ENCODE peak calls at places on chromosomes 1 and 21, in seven cellular contexts. One of them, this sample, is unnamed.

GRCh38 chr1:185644531-185644930 is 89.7 kb upstream of the HMCN1 start:
- DNase-seq in HCT116: no peak
- DNase-seq in SK-N-SH: no peak
- DNase-seq in H1: no peak
- DNase-seq in K562: no peak
- DNase-seq in GM12878: no peak
- DNase-seq in HepG2: no peak
- DNase-seq in this sample: no peak

GRCh38 chr1:156103521-156103947 is 11.0 kb upstream of the LMNA start:
- DNase-seq in HCT116: no peak
- DNase-seq in SK-N-SH: peak
- DNase-seq in H1: no peak
- DNase-seq in K562: no peak
- DNase-seq in GM12878: no peak
- DNase-seq in HepG2: no peak
- DNase-seq in this sample: no peak

GRCh38 chr1:210653771-210654170 is 325.1 kb downstream of the HHAT start:
- DNase-seq in HCT116: peak
- DNase-seq in SK-N-SH: no peak
- DNase-seq in H1: no peak
- DNase-seq in K562: no peak
- DNase-seq in GM12878: peak
- DNase-seq in HepG2: no peak
- DNase-seq in this sample: peak

GRCh38 chr1:183461350-183461749 is 10.9 kb upstream of the SMG7 start:
- DNase-seq in HCT116: no peak
- DNase-seq in SK-N-SH: no peak
- DNase-seq in H1: no peak
- DNase-seq in K562: no peak
- DNase-seq in GM12878: no peak
- DNase-seq in HepG2: no peak
- DNase-seq in this sample: peak

GRCh38 chr1:209674957-209675566 is at the start of gene G0S2:
- DNase-seq in HCT116: no peak
- DNase-seq in SK-N-SH: peak
- DNase-seq in H1: no peak
- DNase-seq in K562: peak
- DNase-seq in GM12878: no peak
- DNase-seq in HepG2: no peak
- DNase-seq in this sample: peak

GRCh38 chr1:50605186-50605875 is 182.1 kb upstream of the DMRTA2 start:
- DNase-seq in HCT116: peak
- DNase-seq in SK-N-SH: peak
- DNase-seq in H1: no peak
- DNase-seq in K562: peak
- DNase-seq in GM12878: no peak
- DNase-seq in HepG2: peak
- DNase-seq in this sample: peak

GRCh38 chr1:240234477-240235225 is 143.0 kb downstream of the FMN2 start:
- DNase-seq in HCT116: no peak
- DNase-seq in SK-N-SH: no peak
- DNase-seq in H1: no peak
- DNase-seq in K562: no peak
- DNase-seq in GM12878: no peak
- DNase-seq in HepG2: no peak
- DNase-seq in this sample: no peak

GRCh38 chr21:14403681-14404318 is 20.9 kb upstream of the HSPA13 start:
- DNase-seq in HCT116: peak
- DNase-seq in SK-N-SH: peak
- DNase-seq in H1: no peak
- DNase-seq in K562: peak
- DNase-seq in GM12878: peak
- DNase-seq in HepG2: peak
- DNase-seq in this sample: peak

GRCh38 chr1:206703647-206704046 is 18.9 kb downstream of the MAPKAPK2 start:
- DNase-seq in HCT116: no peak
- DNase-seq in SK-N-SH: no peak
- DNase-seq in H1: no peak
- DNase-seq in K562: no peak
- DNase-seq in GM12878: peak
- DNase-seq in HepG2: no peak
- DNase-seq in this sample: no peak

GRCh38 chr1:22786719-22787489 is 76.3 kb downstream of the EPHB2 start:
- DNase-seq in HCT116: no peak
- DNase-seq in SK-N-SH: no peak
- DNase-seq in H1: no peak
- DNase-seq in K562: no peak
- DNase-seq in GM12878: no peak
- DNase-seq in HepG2: no peak
- DNase-seq in this sample: no peak

GRCh38 chr1:43545686-43546387 is 15.2 kb downstream of the PTPRF start:
- DNase-seq in HCT116: no peak
- DNase-seq in SK-N-SH: peak
- DNase-seq in H1: no peak
- DNase-seq in K562: peak
- DNase-seq in GM12878: no peak
- DNase-seq in HepG2: peak
- DNase-seq in this sample: peak

GRCh38 chr1:11062965-11063401 is 3.2 kb upstream of the SRM start:
- DNase-seq in HCT116: no peak
- DNase-seq in SK-N-SH: no peak
- DNase-seq in H1: no peak
- DNase-seq in K562: no peak
- DNase-seq in GM12878: peak
- DNase-seq in HepG2: no peak
- DNase-seq in this sample: no peak
- TF ChIP-seq JUND in HCT116: no peak
- TF ChIP-seq JUND in SK-N-SH: no peak
- TF ChIP-seq JUND in H1: no peak
- TF ChIP-seq JUND in K562: no peak
- TF ChIP-seq JUND in GM12878: peak
- TF ChIP-seq JUND in HepG2: no peak
- TF ChIP-seq JUND in this sample: no peak

GRCh38 chr1:59427155-59427554 is 130.3 kb downstream of the FGGY start:
- DNase-seq in HCT116: peak
- DNase-seq in SK-N-SH: no peak
- DNase-seq in H1: no peak
- DNase-seq in K562: peak
- DNase-seq in GM12878: no peak
- DNase-seq in HepG2: no peak
- DNase-seq in this sample: no peak
- TF ChIP-seq JUND in HCT116: peak
- TF ChIP-seq JUND in SK-N-SH: peak
- TF ChIP-seq JUND in H1: no peak
- TF ChIP-seq JUND in K562: peak
- TF ChIP-seq JUND in GM12878: no peak
- TF ChIP-seq JUND in HepG2: no peak
- TF ChIP-seq JUND in this sample: no peak

GRCh38 chr1:6349254-6349943 is 44.2 kb downstream of the ACOT7 start:
- DNase-seq in HCT116: no peak
- DNase-seq in SK-N-SH: no peak
- DNase-seq in H1: no peak
- DNase-seq in K562: no peak
- DNase-seq in GM12878: no peak
- DNase-seq in HepG2: no peak
- DNase-seq in this sample: no peak
- TF ChIP-seq JUND in HCT116: no peak
- TF ChIP-seq JUND in SK-N-SH: no peak
- TF ChIP-seq JUND in H1: no peak
- TF ChIP-seq JUND in K562: no peak
- TF ChIP-seq JUND in GM12878: no peak
- TF ChIP-seq JUND in HepG2: no peak
- TF ChIP-seq JUND in this sample: no peak

GRCh38 chr21:24112020-24112419 is 1495.3 kb downstream of the MRPL39 start:
- DNase-seq in HCT116: no peak
- DNase-seq in SK-N-SH: no peak
- DNase-seq in H1: no peak
- DNase-seq in K562: no peak
- DNase-seq in GM12878: no peak
- DNase-seq in HepG2: no peak
- DNase-seq in this sample: no peak

GRCh38 chr21:24115141-24115540 is 1492.1 kb downstream of the MRPL39 start:
- DNase-seq in HCT116: no peak
- DNase-seq in SK-N-SH: no peak
- DNase-seq in H1: no peak
- DNase-seq in K562: no peak
- DNase-seq in GM12878: no peak
- DNase-seq in HepG2: no peak
- DNase-seq in this sample: no peak

GRCh38 chr21:24110846-24111245 is 1496.4 kb downstream of the MRPL39 start:
- DNase-seq in HCT116: no peak
- DNase-seq in SK-N-SH: no peak
- DNase-seq in H1: no peak
- DNase-seq in K562: no peak
- DNase-seq in GM12878: no peak
- DNase-seq in HepG2: no peak
- DNase-seq in this sample: no peak
- TF ChIP-seq JUND in HCT116: no peak
- TF ChIP-seq JUND in SK-N-SH: no peak
- TF ChIP-seq JUND in H1: no peak
- TF ChIP-seq JUND in K562: no peak
- TF ChIP-seq JUND in GM12878: no peak
- TF ChIP-seq JUND in HepG2: no peak
- TF ChIP-seq JUND in this sample: no peak

DNA sequence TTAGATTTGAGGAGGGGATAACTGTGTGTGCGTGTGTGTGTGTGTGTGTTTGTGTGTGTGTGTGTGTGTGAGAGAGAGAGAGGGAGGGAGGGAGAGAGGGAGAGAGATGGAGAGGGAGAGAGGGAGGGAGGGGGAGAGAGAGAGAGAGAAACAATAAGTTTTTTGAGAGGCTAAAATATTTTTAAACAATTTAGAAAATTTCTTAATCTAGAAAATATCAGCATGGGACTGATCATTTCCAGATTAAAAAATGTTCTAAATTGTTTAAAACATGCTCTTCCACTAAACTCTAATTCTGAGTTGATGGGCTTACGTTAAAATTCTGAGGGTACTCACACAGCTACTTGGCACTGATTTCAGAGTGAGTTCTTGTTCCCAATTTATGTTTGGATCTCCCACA is 73.5 kb upstream of the RGS2 start:
- DNase-seq in HCT116: no peak
- DNase-seq in SK-N-SH: no peak
- DNase-seq in H1: no peak
- DNase-seq in K562: no peak
- DNase-seq in GM12878: no peak
- DNase-seq in HepG2: no peak
- DNase-seq in this sample: no peak
- TF ChIP-seq JUND in HCT116: no peak
- TF ChIP-seq JUND in SK-N-SH: no peak
- TF ChIP-seq JUND in H1: no peak
- TF ChIP-seq JUND in K562: no peak
- TF ChIP-seq JUND in GM12878: no peak
- TF ChIP-seq JUND in HepG2: no peak
- TF ChIP-seq JUND in this sample: no peak

GRCh38 chr1:29875557-29876028 is 639.3 kb downstream of the PTPRU start:
- DNase-seq in HCT116: no peak
- DNase-seq in SK-N-SH: peak
- DNase-seq in H1: no peak
- DNase-seq in K562: no peak
- DNase-seq in GM12878: no peak
- DNase-seq in HepG2: no peak
- DNase-seq in this sample: no peak
- TF ChIP-seq JUND in HCT116: no peak
- TF ChIP-seq JUND in SK-N-SH: no peak
- TF ChIP-seq JUND in H1: no peak
- TF ChIP-seq JUND in K562: no peak
- TF ChIP-seq JUND in GM12878: no peak
- TF ChIP-seq JUND in HepG2: no peak
- TF ChIP-seq JUND in this sample: no peak

DNA sequence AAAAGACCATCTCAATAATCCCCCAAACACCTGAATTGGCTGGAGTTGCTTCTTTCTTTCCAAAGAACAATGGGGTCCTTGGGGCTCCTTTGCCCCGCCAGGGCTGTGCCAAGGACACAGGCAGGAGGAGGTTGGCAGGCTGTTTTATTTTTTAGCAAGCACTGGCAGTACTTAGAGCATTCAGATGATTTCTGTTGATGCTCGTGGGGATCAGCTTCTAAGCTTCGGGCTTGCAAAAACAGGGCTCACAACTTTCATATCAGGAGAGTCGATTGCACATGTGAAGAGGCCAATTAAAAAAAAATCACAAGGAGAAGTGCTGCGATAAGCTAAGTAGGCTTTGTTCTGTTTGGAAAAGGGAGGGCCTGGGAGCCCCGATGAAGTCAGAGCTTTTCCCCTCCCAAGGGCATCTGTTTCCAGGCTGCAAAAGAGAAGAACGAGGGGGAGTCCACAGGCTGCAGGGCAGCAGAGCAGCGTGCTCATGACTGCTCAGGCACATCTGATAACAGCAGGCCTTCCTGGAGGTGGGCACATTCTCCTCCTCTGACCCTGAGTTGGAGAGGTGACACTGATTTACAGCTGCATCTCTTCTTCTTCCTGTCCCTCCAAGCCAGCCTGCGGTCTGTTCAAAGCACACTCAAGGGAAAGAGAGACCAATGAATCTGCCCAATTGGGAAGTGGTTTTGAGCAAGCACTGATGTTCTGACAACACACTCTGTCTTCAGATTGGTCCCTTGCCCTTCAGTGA is 27.3 kb upstream of the BCAR3 start:
- DNase-seq in HCT116: no peak
- DNase-seq in SK-N-SH: peak
- DNase-seq in H1: no peak
- DNase-seq in K562: no peak
- DNase-seq in GM12878: no peak
- DNase-seq in HepG2: no peak
- DNase-seq in this sample: no peak
- TF ChIP-seq JUND in HCT116: no peak
- TF ChIP-seq JUND in SK-N-SH: no peak
- TF ChIP-seq JUND in H1: no peak
- TF ChIP-seq JUND in K562: no peak
- TF ChIP-seq JUND in GM12878: no peak
- TF ChIP-seq JUND in HepG2: no peak
- TF ChIP-seq JUND in this sample: no peak

DNA sequence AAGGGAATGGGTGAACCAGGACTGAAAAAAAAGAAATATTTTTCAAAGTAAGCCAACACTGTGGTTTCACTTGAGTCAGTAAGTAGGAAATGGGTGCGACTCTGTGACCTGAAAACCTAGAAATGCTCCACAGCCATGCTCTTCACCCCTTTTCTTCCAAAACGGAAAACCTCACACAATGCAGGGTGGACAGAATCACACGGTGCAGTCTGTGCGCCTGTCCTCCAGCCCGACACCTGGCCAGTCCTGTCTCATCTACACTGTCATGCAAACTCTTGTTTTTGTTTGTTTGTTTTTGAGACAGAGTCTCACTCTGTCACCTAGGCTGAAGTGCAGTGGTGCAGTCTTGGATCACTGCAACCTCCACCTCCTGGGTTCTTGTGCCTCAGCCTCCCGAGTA is 53.3 kb downstream of the B3GALT5 start:
- DNase-seq in HCT116: no peak
- DNase-seq in SK-N-SH: no peak
- DNase-seq in H1: no peak
- DNase-seq in K562: no peak
- DNase-seq in GM12878: no peak
- DNase-seq in HepG2: no peak
- DNase-seq in this sample: no peak
- TF ChIP-seq JUND in HCT116: no peak
- TF ChIP-seq JUND in SK-N-SH: no peak
- TF ChIP-seq JUND in H1: no peak
- TF ChIP-seq JUND in K562: no peak
- TF ChIP-seq JUND in GM12878: no peak
- TF ChIP-seq JUND in HepG2: no peak
- TF ChIP-seq JUND in this sample: no peak

GRCh38 chr1:8879348-8880067 is 1.0 kb upstream of the ENO1 start:
- DNase-seq in HCT116: no peak
- DNase-seq in SK-N-SH: no peak
- DNase-seq in H1: no peak
- DNase-seq in K562: no peak
- DNase-seq in GM12878: no peak
- DNase-seq in HepG2: no peak
- DNase-seq in this sample: peak
- TF ChIP-seq JUND in HCT116: no peak
- TF ChIP-seq JUND in SK-N-SH: no peak
- TF ChIP-seq JUND in H1: no peak
- TF ChIP-seq JUND in K562: peak
- TF ChIP-seq JUND in GM12878: no peak
- TF ChIP-seq JUND in HepG2: no peak
- TF ChIP-seq JUND in this sample: no peak